ENCODE peak calls at places on chromosomes 4 and X, in six cellular contexts. Y is neural progenitor cell, L is HFF-Myc, X is heart right ventricle, R is left ventricle myocardium inferior, H is HepG2. G is an unnamed sample.

GRCh38 chrX:15465347-15465746 is 27.8 kb downstream of the PIR start:
- DNase-seq in Y (no peak), L (peak; percentile 70), X (no peak), R (no peak), H (no peak), G (no peak)

GRCh38 chrX:56853436-56853835 is 124.4 kb downstream of the NBDY start:
- DNase-seq in Y (no peak), L (no peak), X (no peak), R (no peak), H (no peak), G (no peak)

GRCh38 chrX:68133181-68133580 is 300.1 kb downstream of the OPHN1 start:
- DNase-seq in Y (no peak), L (no peak), X (no peak), R (no peak), H (no peak), G (no peak)

GRCh38 chr4:67680568-67681222 is 20.3 kb downstream of the UBA6 start:
- DNase-seq in Y (no peak), L (no peak), X (no peak), R (no peak), H (peak; percentile 23), G (no peak)

GRCh38 chr4:8230891-8231290 is 31.8 kb downstream of the SH3TC1 start:
- DNase-seq in Y (no peak), L (no peak), X (no peak), R (no peak), H (no peak), G (no peak)

GRCh38 chr4:23720556-23720955 is 169.3 kb downstream of the PPARGC1A start:
- DNase-seq in Y (no peak), L (no peak), X (no peak), R (no peak), H (no peak), G (no peak)

GRCh38 chr4:186789671-186790070 is 66.0 kb upstream of the FAT1 start:
- DNase-seq in Y (no peak), L (no peak), X (no peak), R (no peak), H (no peak), G (no peak)

GRCh38 chrX:43679058-43679457 is 23.0 kb downstream of the MAOA start:
- DNase-seq in Y (no peak), L (no peak), X (no peak), R (no peak), H (no peak), G (no peak)

GRCh38 chr4:80592950-80593349 is 257.4 kb downstream of the CFAP299 start:
- DNase-seq in Y (peak; percentile 7), L (no peak), X (no peak), R (no peak), H (no peak), G (no peak)

GRCh38 chrX:13285693-13286092 is 34.2 kb downstream of the ATXN3L start:
- DNase-seq in Y (peak; percentile 80), L (no peak), X (no peak), R (no peak), H (no peak), G (no peak)

GRCh38 chrX:48498374-48498809 is 10.4 kb upstream of the PORCN start:
- DNase-seq in Y (no peak), L (no peak), X (no peak), R (no peak), H (no peak), G (no peak)

GRCh38 chr4:53780736-53781400 is 189.6 kb upstream of the LNX1 start:
- DNase-seq in Y (no peak), L (no peak), X (no peak), R (no peak), H (no peak), G (no peak)

DNA sequence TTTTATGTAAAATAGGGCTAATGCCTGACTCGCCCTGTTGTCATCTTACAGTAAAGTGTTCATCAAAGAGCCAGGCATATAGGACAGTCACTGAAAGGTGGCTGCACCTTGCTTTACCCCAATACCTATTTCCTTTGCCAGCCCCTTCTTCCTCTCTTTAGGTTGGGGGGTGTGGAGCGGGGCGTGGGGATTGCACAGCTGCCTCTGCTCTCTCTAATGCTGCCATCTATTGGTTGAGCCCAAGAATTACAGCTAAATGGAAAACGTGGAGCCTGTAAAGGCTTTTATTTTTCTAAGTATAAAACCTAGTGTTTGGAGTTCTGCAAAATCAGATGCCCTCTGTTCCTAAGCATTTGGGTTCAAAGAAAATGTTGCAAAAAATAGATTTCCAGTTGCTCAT is 47.7 kb downstream of the ATG4A start:
- DNase-seq in Y (no peak), L (no peak), X (no peak), R (no peak), H (no peak), G (no peak)
- H3K4me3 ChIP-seq in Y (no peak overlapping the region), L (no peak overlapping the region), X (no peak overlapping the region), R (no peak overlapping the region), H (no peak overlapping the region), G (no peak overlapping the region)

GRCh38 chr4:174118171-174118570 is 165.3 kb downstream of the FBXO8 start:
- DNase-seq in Y (no peak), L (no peak), X (no peak), R (no peak), H (no peak), G (no peak)

GRCh38 chr4:174119818-174120217 is 163.6 kb downstream of the FBXO8 start:
- DNase-seq in Y (peak; percentile 6), L (no peak), X (no peak), R (no peak), H (no peak), G (no peak)

GRCh38 chr4:174117445-174117844 is 166.0 kb downstream of the FBXO8 start:
- DNase-seq in Y (no peak), L (no peak), X (no peak), R (no peak), H (no peak), G (no peak)

GRCh38 chr4:174120446-174121142 is 162.9 kb downstream of the FBXO8 start:
- DNase-seq in Y (peak; percentile 70), L (peak; percentile 46), X (peak; percentile 67), R (peak; percentile 60), H (peak; percentile 62), G (peak; percentile 39)

GRCh38 chr4:174119051-174119450 is 164.4 kb downstream of the FBXO8 start:
- DNase-seq in Y (no peak), L (peak; percentile 17), X (no peak), R (no peak), H (no peak), G (no peak)
- H3K4me3 ChIP-seq in Y (no peak overlapping the region), L (no peak overlapping the region), X (no peak overlapping the region), R (no peak overlapping the region), H (no peak overlapping the region), G (no peak overlapping the region)

GRCh38 chr4:101210331-101210730 is 137.0 kb downstream of the PPP3CA start:
- DNase-seq in Y (no peak), L (no peak), X (no peak), R (no peak), H (no peak), G (no peak)
- H3K4me3 ChIP-seq in Y (no peak overlapping the region), L (no peak overlapping the region), X (no peak overlapping the region), R (no peak overlapping the region), H (no peak overlapping the region), G (no peak overlapping the region)

GRCh38 chrX:109360301-109360700 is 121.6 kb downstream of the GUCY2F start:
- DNase-seq in Y (no peak), L (no peak), X (no peak), R (no peak), H (no peak), G (no peak)
- H3K4me3 ChIP-seq in Y (no peak overlapping the region), L (no peak overlapping the region), X (no peak overlapping the region), R (no peak overlapping the region), H (no peak overlapping the region), G (no peak overlapping the region)

G was measured in retinal pigment epithelial cell.